ENCODE peak calls at places on chromosome 2, in ten cellular contexts. One of them, this sample, is unnamed.

GRCh38 chr2:64913357-64913869 is 75.8 kb upstream of the SLC1A4 start:
- DNase-seq in GM06990: no peak
- DNase-seq in Peyer's patch: no peak
- DNase-seq in GM12865: peak
- DNase-seq in CD4-positive, alpha-beta T cell: no peak
- DNase-seq in WTC11: peak
- DNase-seq in A549: peak
- DNase-seq in spleen: no peak
- DNase-seq in psoas muscle: no peak
- DNase-seq in progenitor cell of endocrine pancreas: peak
- DNase-seq in this sample: no peak

GRCh38 chr2:219416938-219417337 is 1.2 kb upstream of the DES start:
- DNase-seq in psoas muscle: no peak
- DNase-seq in GM12865: no peak
- DNase-seq in WTC11: no peak
- DNase-seq in A549: no peak
- DNase-seq in Peyer's patch: no peak
- DNase-seq in progenitor cell of endocrine pancreas: no peak
- DNase-seq in spleen: no peak
- DNase-seq in CD4-positive, alpha-beta T cell: no peak
- DNase-seq in GM06990: no peak
- DNase-seq in this sample: no peak

GRCh38 chr2:5694016-5694690 is 2.0 kb downstream of the SOX11 start:
- DNase-seq in progenitor cell of endocrine pancreas: no peak
- DNase-seq in GM06990: no peak
- DNase-seq in WTC11: no peak
- DNase-seq in psoas muscle: no peak
- DNase-seq in CD4-positive, alpha-beta T cell: no peak
- DNase-seq in GM12865: no peak
- DNase-seq in A549: no peak
- DNase-seq in spleen: no peak
- DNase-seq in Peyer's patch: no peak
- DNase-seq in this sample: no peak

GRCh38 chr2:43013821-43014345 is 212.5 kb downstream of the ZFP36L2 start:
- DNase-seq in spleen: peak
- DNase-seq in psoas muscle: no peak
- DNase-seq in CD4-positive, alpha-beta T cell: no peak
- DNase-seq in A549: no peak
- DNase-seq in progenitor cell of endocrine pancreas: no peak
- DNase-seq in WTC11: no peak
- DNase-seq in GM06990: no peak
- DNase-seq in Peyer's patch: peak
- DNase-seq in GM12865: no peak
- DNase-seq in this sample: no peak

GRCh38 chr2:134839649-134840048 is 1.2 kb downstream of the ACMSD start:
- DNase-seq in spleen: no peak
- DNase-seq in WTC11: no peak
- DNase-seq in GM12865: no peak
- DNase-seq in CD4-positive, alpha-beta T cell: no peak
- DNase-seq in GM06990: no peak
- DNase-seq in A549: no peak
- DNase-seq in Peyer's patch: no peak
- DNase-seq in progenitor cell of endocrine pancreas: no peak
- DNase-seq in psoas muscle: no peak
- DNase-seq in this sample: no peak

GRCh38 chr2:182522428-182522896 is 95.6 kb upstream of the PDE1A start:
- DNase-seq in A549: no peak
- DNase-seq in spleen: no peak
- DNase-seq in CD4-positive, alpha-beta T cell: no peak
- DNase-seq in progenitor cell of endocrine pancreas: no peak
- DNase-seq in WTC11: no peak
- DNase-seq in psoas muscle: no peak
- DNase-seq in Peyer's patch: no peak
- DNase-seq in GM06990: no peak
- DNase-seq in GM12865: no peak
- DNase-seq in this sample: no peak

GRCh38 chr2:109475531-109476210 is 138.1 kb downstream of the SEPTIN10 start:
- DNase-seq in Peyer's patch: no peak
- DNase-seq in psoas muscle: no peak
- DNase-seq in progenitor cell of endocrine pancreas: no peak
- DNase-seq in WTC11: no peak
- DNase-seq in A549: no peak
- DNase-seq in spleen: peak
- DNase-seq in GM06990: no peak
- DNase-seq in CD4-positive, alpha-beta T cell: no peak
- DNase-seq in GM12865: peak
- DNase-seq in this sample: no peak

GRCh38 chr2:239375278-239376061 is 25.4 kb downstream of the HDAC4 start:
- DNase-seq in A549: peak
- DNase-seq in CD4-positive, alpha-beta T cell: peak
- DNase-seq in Peyer's patch: peak
- DNase-seq in GM12865: no peak
- DNase-seq in WTC11: no peak
- DNase-seq in GM06990: no peak
- DNase-seq in psoas muscle: peak
- DNase-seq in spleen: peak
- DNase-seq in progenitor cell of endocrine pancreas: no peak
- DNase-seq in this sample: no peak

GRCh38 chr2:11805920-11806319 is 59.5 kb downstream of the LPIN1 start:
- DNase-seq in A549: no peak
- DNase-seq in WTC11: no peak
- DNase-seq in progenitor cell of endocrine pancreas: no peak
- DNase-seq in psoas muscle: no peak
- DNase-seq in GM06990: no peak
- DNase-seq in Peyer's patch: no peak
- DNase-seq in GM12865: no peak
- DNase-seq in CD4-positive, alpha-beta T cell: no peak
- DNase-seq in spleen: no peak
- DNase-seq in this sample: no peak

GRCh38 chr2:44869761-44870160 is 71.7 kb upstream of the SIX3 start:
- DNase-seq in GM06990: no peak
- DNase-seq in A549: no peak
- DNase-seq in progenitor cell of endocrine pancreas: no peak
- DNase-seq in Peyer's patch: no peak
- DNase-seq in spleen: no peak
- DNase-seq in psoas muscle: no peak
- DNase-seq in WTC11: no peak
- DNase-seq in CD4-positive, alpha-beta T cell: no peak
- DNase-seq in GM12865: no peak
- DNase-seq in this sample: no peak

GRCh38 chr2:221817052-221817451 is 244.9 kb upstream of the EPHA4 start:
- DNase-seq in CD4-positive, alpha-beta T cell: no peak
- DNase-seq in GM06990: no peak
- DNase-seq in Peyer's patch: no peak
- DNase-seq in GM12865: no peak
- DNase-seq in psoas muscle: no peak
- DNase-seq in spleen: no peak
- DNase-seq in A549: no peak
- DNase-seq in progenitor cell of endocrine pancreas: no peak
- DNase-seq in WTC11: no peak
- DNase-seq in this sample: no peak

GRCh38 chr2:170077830-170078569 is 99.9 kb upstream of the MYO3B start:
- DNase-seq in A549: no peak
- DNase-seq in psoas muscle: no peak
- DNase-seq in spleen: no peak
- DNase-seq in Peyer's patch: no peak
- DNase-seq in GM06990: no peak
- DNase-seq in CD4-positive, alpha-beta T cell: no peak
- DNase-seq in progenitor cell of endocrine pancreas: no peak
- DNase-seq in WTC11: no peak
- DNase-seq in GM12865: no peak
- DNase-seq in this sample: no peak

GRCh38 chr2:123513351-123513750 is 511.7 kb upstream of the CNTNAP5 start:
- DNase-seq in GM12865: no peak
- DNase-seq in spleen: no peak
- DNase-seq in psoas muscle: no peak
- DNase-seq in progenitor cell of endocrine pancreas: no peak
- DNase-seq in CD4-positive, alpha-beta T cell: no peak
- DNase-seq in A549: no peak
- DNase-seq in Peyer's patch: no peak
- DNase-seq in WTC11: no peak
- DNase-seq in GM06990: no peak
- DNase-seq in this sample: no peak

GRCh38 chr2:108271691-108272253 is 16.9 kb upstream of the SULT1C2 start:
- DNase-seq in CD4-positive, alpha-beta T cell: no peak
- DNase-seq in GM12865: no peak
- DNase-seq in progenitor cell of endocrine pancreas: no peak
- DNase-seq in psoas muscle: no peak
- DNase-seq in GM06990: no peak
- DNase-seq in spleen: no peak
- DNase-seq in Peyer's patch: peak
- DNase-seq in WTC11: no peak
- DNase-seq in A549: peak
- DNase-seq in this sample: no peak

GRCh38 chr2:11708106-11708505 is 38.1 kb upstream of the NTSR2 start:
- DNase-seq in A549: no peak
- DNase-seq in progenitor cell of endocrine pancreas: no peak
- DNase-seq in GM06990: no peak
- DNase-seq in Peyer's patch: no peak
- DNase-seq in spleen: no peak
- DNase-seq in WTC11: no peak
- DNase-seq in GM12865: no peak
- DNase-seq in CD4-positive, alpha-beta T cell: no peak
- DNase-seq in psoas muscle: no peak
- DNase-seq in this sample: no peak

GRCh38 chr2:178692845-178693244 is 114.4 kb downstream of the TTN start:
- DNase-seq in Peyer's patch: no peak
- DNase-seq in psoas muscle: no peak
- DNase-seq in GM12865: no peak
- DNase-seq in spleen: no peak
- DNase-seq in progenitor cell of endocrine pancreas: no peak
- DNase-seq in A549: no peak
- DNase-seq in CD4-positive, alpha-beta T cell: no peak
- DNase-seq in GM06990: no peak
- DNase-seq in WTC11: no peak
- DNase-seq in this sample: no peak
- TF ChIP-seq CTCF in Peyer's patch: no peak
- TF ChIP-seq CTCF in psoas muscle: no peak
- TF ChIP-seq CTCF in GM12865: no peak
- TF ChIP-seq CTCF in spleen: no peak
- TF ChIP-seq CTCF in progenitor cell of endocrine pancreas: no peak
- TF ChIP-seq CTCF in A549: no peak
- TF ChIP-seq CTCF in CD4-positive, alpha-beta T cell: no peak
- TF ChIP-seq CTCF in GM06990: no peak
- TF ChIP-seq CTCF in WTC11: no peak
- TF ChIP-seq CTCF in this sample: no peak

GRCh38 chr2:140597836-140598235 is 1533.0 kb downstream of the LRP1B start:
- DNase-seq in Peyer's patch: no peak
- DNase-seq in A549: peak
- DNase-seq in GM12865: peak
- DNase-seq in psoas muscle: no peak
- DNase-seq in WTC11: peak
- DNase-seq in spleen: no peak
- DNase-seq in progenitor cell of endocrine pancreas: no peak
- DNase-seq in CD4-positive, alpha-beta T cell: no peak
- DNase-seq in GM06990: no peak
- DNase-seq in this sample: no peak
- TF ChIP-seq CTCF in Peyer's patch: no peak
- TF ChIP-seq CTCF in A549: no peak
- TF ChIP-seq CTCF in GM12865: no peak
- TF ChIP-seq CTCF in psoas muscle: no peak
- TF ChIP-seq CTCF in WTC11: no peak
- TF ChIP-seq CTCF in spleen: no peak
- TF ChIP-seq CTCF in progenitor cell of endocrine pancreas: no peak
- TF ChIP-seq CTCF in CD4-positive, alpha-beta T cell: no peak
- TF ChIP-seq CTCF in GM06990: peak
- TF ChIP-seq CTCF in this sample: no peak

GRCh38 chr2:100963026-100963375 is 39.1 kb upstream of the RPL31 start:
- DNase-seq in progenitor cell of endocrine pancreas: no peak
- DNase-seq in spleen: peak
- DNase-seq in GM12865: no peak
- DNase-seq in psoas muscle: no peak
- DNase-seq in Peyer's patch: peak
- DNase-seq in WTC11: no peak
- DNase-seq in A549: no peak
- DNase-seq in CD4-positive, alpha-beta T cell: no peak
- DNase-seq in GM06990: no peak
- DNase-seq in this sample: no peak

GRCh38 chr2:100964222-100964621 is 37.9 kb upstream of the RPL31 start:
- DNase-seq in spleen: peak
- DNase-seq in CD4-positive, alpha-beta T cell: no peak
- DNase-seq in GM12865: no peak
- DNase-seq in GM06990: no peak
- DNase-seq in psoas muscle: no peak
- DNase-seq in A549: no peak
- DNase-seq in progenitor cell of endocrine pancreas: no peak
- DNase-seq in WTC11: no peak
- DNase-seq in Peyer's patch: peak
- DNase-seq in this sample: no peak

GRCh38 chr2:100964706-100965269 is 37.3 kb upstream of the RPL31 start:
- DNase-seq in GM06990: no peak
- DNase-seq in WTC11: no peak
- DNase-seq in GM12865: no peak
- DNase-seq in spleen: peak
- DNase-seq in Peyer's patch: peak
- DNase-seq in progenitor cell of endocrine pancreas: no peak
- DNase-seq in psoas muscle: no peak
- DNase-seq in CD4-positive, alpha-beta T cell: no peak
- DNase-seq in A549: no peak
- DNase-seq in this sample: no peak

GRCh38 chr2:100967716-100968115 is 34.4 kb upstream of the RPL31 start:
- DNase-seq in GM12865: no peak
- DNase-seq in psoas muscle: no peak
- DNase-seq in Peyer's patch: peak
- DNase-seq in spleen: peak
- DNase-seq in A549: no peak
- DNase-seq in CD4-positive, alpha-beta T cell: no peak
- DNase-seq in progenitor cell of endocrine pancreas: no peak
- DNase-seq in WTC11: no peak
- DNase-seq in GM06990: no peak
- DNase-seq in this sample: no peak

DNA sequence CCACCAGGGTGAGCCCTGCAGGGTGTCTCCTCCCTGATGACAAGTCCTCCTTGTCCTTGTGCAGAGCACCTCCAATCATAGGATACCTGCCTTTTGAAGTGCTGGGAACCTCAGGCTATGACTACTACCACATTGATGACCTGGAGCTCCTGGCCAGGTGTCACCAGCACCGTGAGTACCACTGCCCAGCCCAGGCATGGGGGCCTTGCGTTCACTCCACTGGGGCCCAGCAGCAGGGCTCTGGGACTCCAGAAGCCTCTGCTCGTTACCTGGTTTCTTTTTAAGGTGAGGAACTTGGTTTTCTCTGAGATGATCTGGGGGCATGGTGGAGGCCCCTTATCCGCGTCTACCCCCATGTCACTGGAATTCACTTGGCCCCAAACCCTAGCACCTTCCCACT is 36.5 kb upstream of the RPL31 start:
- DNase-seq in GM06990: no peak
- DNase-seq in spleen: peak
- DNase-seq in CD4-positive, alpha-beta T cell: no peak
- DNase-seq in progenitor cell of endocrine pancreas: no peak
- DNase-seq in WTC11: no peak
- DNase-seq in Peyer's patch: peak
- DNase-seq in psoas muscle: no peak
- DNase-seq in GM12865: no peak
- DNase-seq in A549: no peak
- DNase-seq in this sample: no peak
- TF ChIP-seq CTCF in GM06990: no peak
- TF ChIP-seq CTCF in spleen: no peak
- TF ChIP-seq CTCF in CD4-positive, alpha-beta T cell: no peak
- TF ChIP-seq CTCF in progenitor cell of endocrine pancreas: no peak
- TF ChIP-seq CTCF in WTC11: no peak
- TF ChIP-seq CTCF in Peyer's patch: no peak
- TF ChIP-seq CTCF in psoas muscle: no peak
- TF ChIP-seq CTCF in GM12865: no peak
- TF ChIP-seq CTCF in A549: no peak
- TF ChIP-seq CTCF in this sample: no peak

GRCh38 chr2:10678225-10678624 is 11.6 kb downstream of the NOL10 start:
- DNase-seq in GM06990: no peak
- DNase-seq in progenitor cell of endocrine pancreas: no peak
- DNase-seq in Peyer's patch: no peak
- DNase-seq in CD4-positive, alpha-beta T cell: no peak
- DNase-seq in GM12865: no peak
- DNase-seq in spleen: no peak
- DNase-seq in WTC11: no peak
- DNase-seq in psoas muscle: no peak
- DNase-seq in A549: no peak
- DNase-seq in this sample: no peak
- TF ChIP-seq CTCF in GM06990: peak
- TF ChIP-seq CTCF in progenitor cell of endocrine pancreas: peak
- TF ChIP-seq CTCF in Peyer's patch: no peak
- TF ChIP-seq CTCF in CD4-positive, alpha-beta T cell: peak
- TF ChIP-seq CTCF in GM12865: peak
- TF ChIP-seq CTCF in spleen: peak
- TF ChIP-seq CTCF in WTC11: no peak
- TF ChIP-seq CTCF in psoas muscle: no peak
- TF ChIP-seq CTCF in A549: peak
- TF ChIP-seq CTCF in this sample: no peak